ENCODE peak calls at places on chromosomes 6 and 20, in nine cellular contexts. One of them, this sample, is unnamed.

GRCh38 chr6:169472786-169473416 is 219.3 kb upstream of the THBS2 start:
- DNase-seq in left ventricle myocardium inferior: no peak
- DNase-seq in stomach: no peak
- DNase-seq in GM06990: no peak
- DNase-seq in GM23338: no peak
- DNase-seq in cardiac muscle cell: no peak
- DNase-seq in neural progenitor cell: no peak
- DNase-seq in AG10803: no peak
- DNase-seq in fibroblast of pulmonary artery: no peak
- DNase-seq in this sample: no peak

GRCh38 chr6:37456816-37457560 is 24.0 kb downstream of the CMTR1 start:
- DNase-seq in stomach: no peak
- DNase-seq in neural progenitor cell: no peak
- DNase-seq in fibroblast of pulmonary artery: peak
- DNase-seq in GM06990: no peak
- DNase-seq in AG10803: peak
- DNase-seq in left ventricle myocardium inferior: no peak
- DNase-seq in GM23338: no peak
- DNase-seq in cardiac muscle cell: no peak
- DNase-seq in this sample: no peak

GRCh38 chr20:31666258-31667042 is 28.7 kb downstream of the COX4I2 start:
- DNase-seq in stomach: no peak
- DNase-seq in neural progenitor cell: peak
- DNase-seq in GM23338: no peak
- DNase-seq in AG10803: no peak
- DNase-seq in fibroblast of pulmonary artery: no peak
- DNase-seq in GM06990: no peak
- DNase-seq in left ventricle myocardium inferior: peak
- DNase-seq in cardiac muscle cell: no peak
- DNase-seq in this sample: peak

GRCh38 chr20:20009784-20010253 is 7.3 kb upstream of the NAA20 start:
- DNase-seq in AG10803: no peak
- DNase-seq in GM23338: peak
- DNase-seq in GM06990: no peak
- DNase-seq in fibroblast of pulmonary artery: no peak
- DNase-seq in left ventricle myocardium inferior: no peak
- DNase-seq in neural progenitor cell: peak
- DNase-seq in stomach: no peak
- DNase-seq in cardiac muscle cell: peak
- DNase-seq in this sample: no peak

GRCh38 chr20:15345287-15345686 is 1007.9 kb upstream of the FLRT3 start:
- DNase-seq in GM23338: no peak
- DNase-seq in neural progenitor cell: no peak
- DNase-seq in AG10803: no peak
- DNase-seq in cardiac muscle cell: no peak
- DNase-seq in fibroblast of pulmonary artery: no peak
- DNase-seq in stomach: no peak
- DNase-seq in GM06990: no peak
- DNase-seq in left ventricle myocardium inferior: no peak
- DNase-seq in this sample: no peak

GRCh38 chr20:19993937-19994667 is 23.1 kb upstream of the NAA20 start:
- DNase-seq in GM23338: no peak
- DNase-seq in fibroblast of pulmonary artery: peak
- DNase-seq in neural progenitor cell: no peak
- DNase-seq in left ventricle myocardium inferior: peak
- DNase-seq in stomach: no peak
- DNase-seq in GM06990: no peak
- DNase-seq in cardiac muscle cell: no peak
- DNase-seq in AG10803: peak
- DNase-seq in this sample: no peak

GRCh38 chr6:13848553-13849150 is 34.3 kb upstream of the MCUR1 start:
- DNase-seq in left ventricle myocardium inferior: no peak
- DNase-seq in cardiac muscle cell: peak
- DNase-seq in GM23338: no peak
- DNase-seq in GM06990: no peak
- DNase-seq in fibroblast of pulmonary artery: no peak
- DNase-seq in stomach: no peak
- DNase-seq in neural progenitor cell: no peak
- DNase-seq in AG10803: no peak
- DNase-seq in this sample: no peak

GRCh38 chr6:21633511-21634109 is 40.1 kb downstream of the SOX4 start:
- DNase-seq in fibroblast of pulmonary artery: no peak
- DNase-seq in AG10803: no peak
- DNase-seq in cardiac muscle cell: no peak
- DNase-seq in left ventricle myocardium inferior: no peak
- DNase-seq in GM06990: no peak
- DNase-seq in neural progenitor cell: no peak
- DNase-seq in GM23338: no peak
- DNase-seq in stomach: no peak
- DNase-seq in this sample: no peak

GRCh38 chr20:64240243-64241015 is 15.1 kb upstream of the PCMTD2 start:
- DNase-seq in GM06990: no peak
- DNase-seq in AG10803: no peak
- DNase-seq in fibroblast of pulmonary artery: no peak
- DNase-seq in left ventricle myocardium inferior: no peak
- DNase-seq in stomach: no peak
- DNase-seq in neural progenitor cell: no peak
- DNase-seq in GM23338: no peak
- DNase-seq in cardiac muscle cell: no peak
- DNase-seq in this sample: no peak

GRCh38 chr6:12415980-12416598 is 125.9 kb downstream of the EDN1 start:
- DNase-seq in neural progenitor cell: no peak
- DNase-seq in GM06990: no peak
- DNase-seq in stomach: no peak
- DNase-seq in GM23338: no peak
- DNase-seq in AG10803: no peak
- DNase-seq in fibroblast of pulmonary artery: no peak
- DNase-seq in left ventricle myocardium inferior: no peak
- DNase-seq in cardiac muscle cell: no peak
- DNase-seq in this sample: no peak

GRCh38 chr20:35821807-35822242 is 50.0 kb downstream of the PHF20 start:
- DNase-seq in stomach: no peak
- DNase-seq in GM23338: no peak
- DNase-seq in fibroblast of pulmonary artery: peak
- DNase-seq in cardiac muscle cell: no peak
- DNase-seq in GM06990: no peak
- DNase-seq in AG10803: peak
- DNase-seq in left ventricle myocardium inferior: no peak
- DNase-seq in neural progenitor cell: no peak
- DNase-seq in this sample: no peak

GRCh38 chr6:131660195-131660594 is 23.1 kb downstream of the ENPP3 start:
- DNase-seq in left ventricle myocardium inferior: no peak
- DNase-seq in neural progenitor cell: no peak
- DNase-seq in GM06990: no peak
- DNase-seq in cardiac muscle cell: no peak
- DNase-seq in GM23338: no peak
- DNase-seq in fibroblast of pulmonary artery: peak
- DNase-seq in stomach: no peak
- DNase-seq in AG10803: peak
- DNase-seq in this sample: no peak

GRCh38 chr6:137903933-137904821 is 37.1 kb downstream of the TNFAIP3 start:
- DNase-seq in AG10803: peak
- DNase-seq in GM06990: peak
- DNase-seq in neural progenitor cell: no peak
- DNase-seq in cardiac muscle cell: no peak
- DNase-seq in stomach: no peak
- DNase-seq in left ventricle myocardium inferior: no peak
- DNase-seq in fibroblast of pulmonary artery: peak
- DNase-seq in GM23338: no peak
- DNase-seq in this sample: no peak

GRCh38 chr20:11716239-11716944 is 201.3 kb upstream of the BTBD3 start:
- DNase-seq in fibroblast of pulmonary artery: peak
- DNase-seq in GM23338: peak
- DNase-seq in cardiac muscle cell: peak
- DNase-seq in neural progenitor cell: peak
- DNase-seq in stomach: no peak
- DNase-seq in left ventricle myocardium inferior: no peak
- DNase-seq in AG10803: peak
- DNase-seq in GM06990: no peak
- DNase-seq in this sample: no peak
- TF ChIP-seq CTCF in fibroblast of pulmonary artery: peak
- TF ChIP-seq CTCF in GM23338: peak
- TF ChIP-seq CTCF in cardiac muscle cell: peak
- TF ChIP-seq CTCF in neural progenitor cell: peak
- TF ChIP-seq CTCF in stomach: peak
- TF ChIP-seq CTCF in left ventricle myocardium inferior: no peak
- TF ChIP-seq CTCF in AG10803: peak
- TF ChIP-seq CTCF in GM06990: no peak
- TF ChIP-seq CTCF in this sample: no peak

DNA sequence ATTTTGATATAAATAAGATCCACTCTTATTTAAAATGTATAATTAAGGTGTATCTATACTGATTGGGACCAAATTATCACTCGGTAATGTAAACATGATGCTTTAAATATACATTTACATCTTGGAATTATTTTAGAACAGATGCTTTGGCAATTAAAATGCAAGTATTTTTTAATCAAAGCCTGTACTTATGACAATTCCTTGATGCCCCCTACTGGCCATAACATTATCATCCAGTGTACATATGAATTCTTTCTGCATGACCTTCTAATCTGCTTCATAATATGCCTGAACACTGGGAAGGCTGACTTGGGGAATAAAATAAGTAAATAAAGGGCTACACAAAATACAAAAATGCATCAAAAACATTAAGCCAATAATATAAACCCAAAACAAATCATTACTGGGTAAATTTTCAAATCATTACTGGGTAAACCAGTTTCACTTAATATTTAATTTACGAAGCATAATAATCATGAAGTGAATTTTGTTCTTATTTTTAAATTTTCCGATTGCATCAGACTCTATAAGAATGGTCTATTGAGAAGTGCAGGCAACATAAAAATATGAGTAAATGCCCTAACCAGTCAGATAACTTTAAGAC is 65.1 kb downstream of the CGA start:
- DNase-seq in cardiac muscle cell: peak
- DNase-seq in stomach: no peak
- DNase-seq in fibroblast of pulmonary artery: peak
- DNase-seq in AG10803: peak
- DNase-seq in GM06990: no peak
- DNase-seq in GM23338: peak
- DNase-seq in left ventricle myocardium inferior: no peak
- DNase-seq in neural progenitor cell: peak
- DNase-seq in this sample: no peak
- TF ChIP-seq CTCF in cardiac muscle cell: peak
- TF ChIP-seq CTCF in stomach: peak
- TF ChIP-seq CTCF in fibroblast of pulmonary artery: peak
- TF ChIP-seq CTCF in AG10803: peak
- TF ChIP-seq CTCF in GM06990: peak
- TF ChIP-seq CTCF in GM23338: peak
- TF ChIP-seq CTCF in left ventricle myocardium inferior: peak
- TF ChIP-seq CTCF in neural progenitor cell: peak
- TF ChIP-seq CTCF in this sample: peak

DNA sequence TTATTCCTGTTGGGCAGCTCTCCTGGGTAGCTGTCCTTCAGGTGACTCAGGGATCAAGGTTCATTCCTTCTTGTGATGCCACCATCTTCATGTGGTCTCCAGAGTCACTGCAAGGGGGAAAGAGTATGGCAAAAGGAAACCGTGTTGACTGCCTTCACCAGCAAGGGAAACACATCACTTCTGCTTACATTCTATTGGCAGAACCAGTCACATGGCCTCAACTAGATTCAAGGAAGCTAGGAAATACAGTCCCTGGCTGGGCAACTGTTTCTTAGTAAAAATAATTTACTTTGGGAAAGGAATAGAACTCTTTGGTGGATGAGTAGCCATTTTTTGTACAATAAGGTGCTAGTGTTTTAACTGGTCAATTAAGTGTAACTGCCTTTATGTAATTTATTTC is 5.3 kb downstream of the ANKRD6 start:
- DNase-seq in neural progenitor cell: no peak
- DNase-seq in fibroblast of pulmonary artery: no peak
- DNase-seq in GM06990: no peak
- DNase-seq in stomach: no peak
- DNase-seq in left ventricle myocardium inferior: no peak
- DNase-seq in AG10803: no peak
- DNase-seq in GM23338: no peak
- DNase-seq in cardiac muscle cell: no peak
- DNase-seq in this sample: no peak
- TF ChIP-seq CTCF in neural progenitor cell: no peak
- TF ChIP-seq CTCF in fibroblast of pulmonary artery: no peak
- TF ChIP-seq CTCF in GM06990: no peak
- TF ChIP-seq CTCF in stomach: no peak
- TF ChIP-seq CTCF in left ventricle myocardium inferior: no peak
- TF ChIP-seq CTCF in AG10803: no peak
- TF ChIP-seq CTCF in GM23338: no peak
- TF ChIP-seq CTCF in cardiac muscle cell: no peak
- TF ChIP-seq CTCF in this sample: no peak

DNA sequence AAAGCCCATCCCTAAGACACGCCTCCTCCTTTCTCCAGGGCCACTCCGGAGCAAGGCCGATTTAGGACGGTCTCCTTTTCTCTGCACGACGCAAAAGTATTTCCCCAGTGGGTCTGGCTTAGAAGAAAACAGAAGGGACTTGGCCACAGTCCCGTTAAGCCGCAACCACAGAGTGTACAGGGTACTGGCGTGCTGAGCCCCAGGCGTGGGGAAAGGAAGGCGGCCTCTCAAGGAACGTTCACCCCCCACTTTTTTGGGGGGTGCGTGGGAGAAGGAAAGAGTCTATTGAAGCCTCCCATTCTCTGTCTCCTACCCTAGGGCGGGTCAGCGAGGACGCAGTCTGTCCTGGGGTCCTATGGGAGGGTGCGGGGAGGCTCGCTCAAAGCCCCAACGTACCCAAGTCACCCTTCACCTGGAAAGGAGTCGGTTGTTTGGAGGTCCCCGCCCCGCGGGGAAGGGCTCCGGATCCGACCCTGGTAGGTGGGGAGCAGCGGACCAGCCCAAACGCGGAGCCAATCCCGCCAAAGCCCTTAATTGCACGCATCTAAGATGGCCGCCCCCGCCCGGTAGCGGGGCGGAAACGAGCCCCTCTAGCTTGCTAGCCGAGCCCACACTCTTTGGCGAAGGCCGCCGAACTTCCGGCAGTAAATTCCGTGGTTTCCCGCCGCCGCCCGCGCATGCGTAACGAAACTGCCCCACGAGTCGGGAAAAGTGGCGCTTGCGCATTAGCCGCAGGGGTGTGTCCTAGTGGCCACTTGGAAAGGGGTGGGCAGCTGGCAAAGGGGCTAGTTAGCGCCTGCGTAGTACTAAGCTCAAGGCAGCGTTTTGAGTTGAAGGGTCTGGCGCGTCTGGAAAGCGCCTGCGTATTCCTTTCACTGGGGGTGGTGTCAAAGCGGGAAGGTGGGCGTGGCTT is at the start of gene OARD1:
- DNase-seq in stomach: peak
- DNase-seq in left ventricle myocardium inferior: peak
- DNase-seq in AG10803: peak
- DNase-seq in neural progenitor cell: peak
- DNase-seq in GM06990: peak
- DNase-seq in fibroblast of pulmonary artery: peak
- DNase-seq in cardiac muscle cell: peak
- DNase-seq in GM23338: peak
- DNase-seq in this sample: no peak
- TF ChIP-seq CTCF in stomach: peak
- TF ChIP-seq CTCF in left ventricle myocardium inferior: no peak
- TF ChIP-seq CTCF in AG10803: no peak
- TF ChIP-seq CTCF in neural progenitor cell: no peak
- TF ChIP-seq CTCF in GM06990: no peak
- TF ChIP-seq CTCF in fibroblast of pulmonary artery: no peak
- TF ChIP-seq CTCF in cardiac muscle cell: no peak
- TF ChIP-seq CTCF in GM23338: no peak
- TF ChIP-seq CTCF in this sample: no peak